ENCODE peak calls at places on chromosomes 2 and 18, in eight cellular contexts. B is neural crest cell; A is breast epithelium; H is nucleus accumbens; I is NCI-H1092 treated with DMSO at 0.1 percent for 48 hours; R is heart right ventricle; J is stimulated activated CD8-positive, alpha-beta memory T cell treated with anti-CD3 and anti-CD28 coated beads, Interleukin-4, amount 100 ng/mL, for 24 hours; G is ascending aorta. U is an unnamed sample.

GRCh38 chr18:48643262-48643661 is 104.4 kb downstream of the CTIF start:
- DNase-seq in I (no peak), A (no peak), R (no peak), G (no peak), J (no peak), H (no peak), B (no peak), U (no peak)

GRCh38 chr2:109666466-109666865 is 52.3 kb downstream of the SOWAHC start:
- DNase-seq in H (no peak), J (no peak), G (no peak), R (no peak), I (no peak), A (no peak), B (no peak), U (no peak)

GRCh38 chr18:28189400-28190239 is 12.7 kb upstream of the CDH2 start:
- DNase-seq in R (no peak), B (peak), J (no peak), H (no peak), G (no peak), I (no peak), A (no peak), U (no peak)

GRCh38 chr2:68391099-68391498 is 26.0 kb downstream of the PLEK start:
- DNase-seq in I (no peak), R (no peak), A (no peak), J (no peak), G (no peak), H (no peak), B (no peak), U (no peak)

GRCh38 chr2:100588071-100588786 is 25.4 kb downstream of the PDCL3 start:
- DNase-seq in B (no peak), A (no peak), R (no peak), G (peak), J (no peak), H (no peak), I (no peak), U (no peak)

GRCh38 chr2:224982910-224983688 is 59.2 kb downstream of the DOCK10 start:
- DNase-seq in R (no peak), A (no peak), H (no peak), I (peak), G (peak), B (no peak), J (no peak), U (no peak)

GRCh38 chr18:41324020-41324791 is 630.8 kb upstream of the PIK3C3 start:
- DNase-seq in A (no peak), G (no peak), J (no peak), H (no peak), I (no peak), R (no peak), B (no peak), U (no peak)

GRCh38 chr2:71801969-71802368 is 345.7 kb downstream of the CYP26B1 start:
- DNase-seq in G (peak), I (no peak), B (peak), H (no peak), J (no peak), A (no peak), R (peak), U (no peak)

GRCh38 chr2:43370705-43371104 is 144.3 kb upstream of the ZFP36L2 start:
- DNase-seq in A (no peak), B (no peak), I (peak), H (no peak), G (no peak), J (no peak), R (no peak), U (no peak)

GRCh38 chr2:168687314-168687713 is 115.1 kb upstream of the NOSTRIN start:
- DNase-seq in H (no peak), I (no peak), B (no peak), J (no peak), A (no peak), G (no peak), R (no peak), U (no peak)

GRCh38 chr2:136022747-136023146 is 37.3 kb upstream of the DARS1 start:
- DNase-seq in J (no peak), A (no peak), I (no peak), H (no peak), R (no peak), B (no peak), G (no peak), U (no peak)

GRCh38 chr2:219706823-219707281 is 79.4 kb downstream of the SLC4A3 start:
- DNase-seq in R (no peak), G (peak), B (no peak), I (no peak), A (no peak), H (no peak), J (no peak), U (no peak)

GRCh38 chr2:227320305-227321094 is 4.6 kb upstream of the MFF start:
- DNase-seq in H (no peak), J (no peak), B (no peak), I (no peak), G (no peak), R (no peak), A (no peak), U (no peak)

GRCh38 chr2:69964353-69964831 is 3.0 kb upstream of the ASPRV1 start:
- DNase-seq in R (no peak), J (no peak), I (no peak), A (no peak), B (no peak), G (no peak), H (no peak), U (no peak)

GRCh38 chr2:186827426-186827825 is 21.5 kb downstream of the ZSWIM2 start:
- DNase-seq in A (no peak), G (no peak), I (no peak), B (no peak), H (no peak), J (no peak), R (no peak), U (no peak)

GRCh38 chr2:136324966-136325365 is 207.0 kb upstream of the CXCR4 start:
- DNase-seq in A (no peak), G (no peak), R (no peak), J (no peak), I (no peak), H (no peak), B (no peak), U (no peak)

GRCh38 chr2:199705538-199705937 is 145.5 kb downstream of the FTCDNL1 start:
- DNase-seq in A (no peak), G (no peak), I (no peak), J (no peak), H (no peak), B (no peak), R (no peak), U (no peak)

GRCh38 chr2:227374158-227374557 is 4.9 kb downstream of the TM4SF20 start:
- DNase-seq in G (no peak), B (no peak), I (no peak), H (no peak), A (no peak), R (no peak), J (peak), U (no peak)

GRCh38 chr2:20650880-20651730 is at the start of gene HS1BP3:
- DNase-seq in I (peak), J (peak), A (peak), G (peak), R (peak), B (peak), H (peak), U (peak)

GRCh38 chr2:127479219-127479825 is 47.0 kb downstream of the IWS1 start:
- DNase-seq in I (peak), H (no peak), G (no peak), A (no peak), B (no peak), J (no peak), R (no peak), U (peak)

GRCh38 chr2:240437181-240437860 is 1.9 kb downstream of the GPC1 start:
- DNase-seq in J (no peak), G (no peak), A (no peak), H (no peak), I (no peak), B (no peak), R (no peak), U (no peak)

GRCh38 chr2:78056976-78057375 is 534.8 kb upstream of the LRRTM4 start:
- DNase-seq in A (no peak), G (no peak), R (no peak), I (no peak), H (no peak), B (no peak), J (no peak), U (no peak)

U was measured in frontal cortex.